ENCODE peak calls at places on chromosomes 13 and 19, in ten cellular contexts. One of them, this sample, is unnamed.
A peak's percentile ranks its signal among the peaks of the same experiment; 100 is the strongest.

GRCh38 chr13:45328661-45329105 is 12.3 kb downstream of the TPT1 start:
- DNase-seq in Ammon's horn: no peak
- DNase-seq in iPS-NIHi11: no peak
- DNase-seq in amygdala: no peak
- DNase-seq in activated T-cell treated with anti-CD3 and anti-CD28 coated beads for 24 hours: no peak
- DNase-seq in endodermal cell: no peak
- DNase-seq in fibroblast of mammary gland: no peak
- DNase-seq in activated naive CD4-positive, alpha-beta T cell: no peak
- DNase-seq in astrocyte of the cerebellum: peak; percentile 36
- DNase-seq in NCI-H1694 treated with DMSO at 0.1 percent for 48 hours: no peak
- DNase-seq in this sample: no peak

GRCh38 chr13:83536941-83537340 is 345.3 kb downstream of the SLITRK1 start:
- DNase-seq in Ammon's horn: no peak
- DNase-seq in iPS-NIHi11: no peak
- DNase-seq in amygdala: no peak
- DNase-seq in activated T-cell treated with anti-CD3 and anti-CD28 coated beads for 24 hours: no peak
- DNase-seq in endodermal cell: no peak
- DNase-seq in fibroblast of mammary gland: no peak
- DNase-seq in activated naive CD4-positive, alpha-beta T cell: no peak
- DNase-seq in astrocyte of the cerebellum: no peak
- DNase-seq in NCI-H1694 treated with DMSO at 0.1 percent for 48 hours: no peak
- DNase-seq in this sample: no peak

GRCh38 chr19:57637379-57637778 is 4.4 kb downstream of the ZNF211 start:
- DNase-seq in Ammon's horn: no peak
- DNase-seq in iPS-NIHi11: no peak
- DNase-seq in amygdala: no peak
- DNase-seq in activated T-cell treated with anti-CD3 and anti-CD28 coated beads for 24 hours: no peak
- DNase-seq in endodermal cell: no peak
- DNase-seq in fibroblast of mammary gland: no peak
- DNase-seq in activated naive CD4-positive, alpha-beta T cell: no peak
- DNase-seq in astrocyte of the cerebellum: no peak
- DNase-seq in NCI-H1694 treated with DMSO at 0.1 percent for 48 hours: no peak
- DNase-seq in this sample: no peak

GRCh38 chr19:3275068-3275582 is 50.7 kb downstream of the CELF5 start:
- DNase-seq in Ammon's horn: peak; percentile 75
- DNase-seq in iPS-NIHi11: peak; percentile 90
- DNase-seq in amygdala: peak; percentile 31
- DNase-seq in activated T-cell treated with anti-CD3 and anti-CD28 coated beads for 24 hours: peak; percentile 8
- DNase-seq in endodermal cell: no peak
- DNase-seq in fibroblast of mammary gland: no peak
- DNase-seq in activated naive CD4-positive, alpha-beta T cell: no peak
- DNase-seq in astrocyte of the cerebellum: no peak
- DNase-seq in NCI-H1694 treated with DMSO at 0.1 percent for 48 hours: peak; percentile 42
- DNase-seq in this sample: peak; percentile 37

GRCh38 chr19:18857223-18857622 is 25.5 kb downstream of the UPF1 start:
- DNase-seq in Ammon's horn: no peak
- DNase-seq in iPS-NIHi11: no peak
- DNase-seq in amygdala: no peak
- DNase-seq in activated T-cell treated with anti-CD3 and anti-CD28 coated beads for 24 hours: no peak
- DNase-seq in endodermal cell: no peak
- DNase-seq in fibroblast of mammary gland: no peak
- DNase-seq in activated naive CD4-positive, alpha-beta T cell: no peak
- DNase-seq in astrocyte of the cerebellum: no peak
- DNase-seq in NCI-H1694 treated with DMSO at 0.1 percent for 48 hours: no peak
- DNase-seq in this sample: no peak

GRCh38 chr19:58518261-58519086 is 1.1 kb downstream of the ZBTB45 start:
- DNase-seq in Ammon's horn: no peak
- DNase-seq in iPS-NIHi11: no peak
- DNase-seq in amygdala: no peak
- DNase-seq in activated T-cell treated with anti-CD3 and anti-CD28 coated beads for 24 hours: no peak
- DNase-seq in endodermal cell: no peak
- DNase-seq in fibroblast of mammary gland: no peak
- DNase-seq in activated naive CD4-positive, alpha-beta T cell: no peak
- DNase-seq in astrocyte of the cerebellum: no peak
- DNase-seq in NCI-H1694 treated with DMSO at 0.1 percent for 48 hours: no peak
- DNase-seq in this sample: no peak

GRCh38 chr19:15869109-15869555 is 28.7 kb downstream of the CYP4F2 start:
- DNase-seq in Ammon's horn: peak; percentile 69
- DNase-seq in iPS-NIHi11: peak; percentile 31
- DNase-seq in amygdala: peak; percentile 4
- DNase-seq in activated T-cell treated with anti-CD3 and anti-CD28 coated beads for 24 hours: peak; percentile 18
- DNase-seq in endodermal cell: peak; percentile 50
- DNase-seq in fibroblast of mammary gland: peak; percentile 29
- DNase-seq in activated naive CD4-positive, alpha-beta T cell: no peak
- DNase-seq in astrocyte of the cerebellum: no peak
- DNase-seq in NCI-H1694 treated with DMSO at 0.1 percent for 48 hours: peak; percentile 14
- DNase-seq in this sample: peak; percentile 36

GRCh38 chr19:31448221-31448657 is 99.0 kb upstream of the TSHZ3 start:
- DNase-seq in Ammon's horn: peak; percentile 4
- DNase-seq in iPS-NIHi11: no peak
- DNase-seq in amygdala: no peak
- DNase-seq in activated T-cell treated with anti-CD3 and anti-CD28 coated beads for 24 hours: no peak
- DNase-seq in endodermal cell: no peak
- DNase-seq in fibroblast of mammary gland: peak; percentile 91
- DNase-seq in activated naive CD4-positive, alpha-beta T cell: no peak
- DNase-seq in astrocyte of the cerebellum: no peak
- DNase-seq in NCI-H1694 treated with DMSO at 0.1 percent for 48 hours: no peak
- DNase-seq in this sample: peak; percentile 62

This sample was measured in testis.